ENCODE peak calls at places on chromosomes 16 and 17, in five cellular contexts. L is HL-60, W is BJ, M is fibroblast of villous mesenchyme, T is esophagus squamous epithelium. F is an unnamed sample.

GRCh38 chr17:35117984-35118383 is 1.7 kb downstream of the RAD51D start:
- DNase-seq in T (no peak), L (peak; percentile 63), M (no peak), W (no peak), F (no peak)

GRCh38 chr16:24257965-24258364 is 1.8 kb downstream of the CACNG3 start:
- DNase-seq in M (no peak), T (no peak), L (no peak), W (no peak), F (no peak)

GRCh38 chr17:29458066-29458465 is 67.9 kb downstream of the TAOK1 start:
- DNase-seq in M (peak; percentile 79), W (no peak), L (no peak), T (no peak), F (no peak)

GRCh38 chr17:42253601-42254000 is 22.6 kb downstream of the STAT5B start:
- DNase-seq in W (no peak), M (no peak), T (no peak), L (no peak), F (no peak)

GRCh38 chr16:53732296-53732929 is 28.5 kb downstream of the FTO start:
- DNase-seq in W (no peak), M (no peak), L (no peak), T (no peak), F (no peak)

GRCh38 chr16:20889625-20890275 is 10.4 kb downstream of the DCUN1D3 start:
- DNase-seq in W (no peak), M (no peak), L (no peak), T (no peak), F (no peak)

GRCh38 chr17:39638317-39638716 is 1.4 kb downstream of the STARD3 start:
- DNase-seq in L (no peak), T (no peak), W (no peak), M (no peak), F (no peak)

GRCh38 chr17:71530227-71530626 is 590.6 kb upstream of the SOX9 start:
- DNase-seq in M (no peak), T (no peak), L (no peak), W (no peak), F (no peak)

GRCh38 chr17:66468241-66469087 is 166.1 kb downstream of the PRKCA start:
- DNase-seq in M (peak; percentile 37), L (peak; percentile 92), T (no peak), W (no peak), F (no peak)

GRCh38 chr17:82909322-82909904 is 69.6 kb upstream of the ZNF750 start:
- DNase-seq in M (no peak), T (no peak), L (no peak), W (no peak), F (no peak)

GRCh38 chr17:81691608-81692007 is 7.8 kb downstream of the HGS start:
- DNase-seq in M (no peak), T (no peak), L (no peak), W (no peak), F (no peak)

GRCh38 chr17:81694810-81695209 is 8.4 kb upstream of the MRPL12 start:
- DNase-seq in M (no peak), W (no peak), T (no peak), L (no peak), F (no peak)

GRCh38 chr17:81691196-81691595 is 7.4 kb downstream of the HGS start:
- DNase-seq in W (no peak), T (no peak), L (no peak), M (no peak), F (no peak)

GRCh38 chr17:81695801-81696200 is 7.4 kb upstream of the MRPL12 start:
- DNase-seq in T (no peak), L (no peak), M (no peak), W (no peak), F (no peak)

GRCh38 chr17:81693491-81694360 is 9.4 kb upstream of the MRPL12 start:
- DNase-seq in M (no peak), W (no peak), T (no peak), L (no peak), F (no peak)
- TF ChIP-seq CTCF in M (no peak), W (no peak), T (no peak), L (no peak), F (no peak)

GRCh38 chr16:82628741-82629140 is 2.0 kb downstream of the CDH13 start:
- DNase-seq in T (no peak), W (no peak), L (no peak), M (no peak), F (no peak)

GRCh38 chr16:82631701-82632685 is 5.2 kb downstream of the CDH13 start:
- DNase-seq in L (no peak), M (no peak), W (no peak), T (no peak), F (no peak)

GRCh38 chr16:82629441-82630027 is 2.8 kb downstream of the CDH13 start:
- DNase-seq in T (no peak), W (peak; percentile 90), M (peak; percentile 80), L (no peak), F (no peak)

GRCh38 chr16:82630219-82630618 is 3.5 kb downstream of the CDH13 start:
- DNase-seq in L (no peak), M (peak; percentile 29), T (no peak), W (no peak), F (no peak)

GRCh38 chr16:82630688-82631087 is 3.9 kb downstream of the CDH13 start:
- DNase-seq in M (peak; percentile 47), W (no peak), L (no peak), T (no peak), F (no peak)
- TF ChIP-seq CTCF in M (peak; percentile 42), W (peak; percentile 44), L (no peak), T (peak; percentile 25), F (no peak)

GRCh38 chr16:559411-560207 is 585 bp upstream of the PRR35 start:
- DNase-seq in M (no peak), T (no peak), L (no peak), W (no peak), F (no peak)
- TF ChIP-seq CTCF in M (no peak), T (no peak), L (no peak), W (no peak), F (no peak)

DNA sequence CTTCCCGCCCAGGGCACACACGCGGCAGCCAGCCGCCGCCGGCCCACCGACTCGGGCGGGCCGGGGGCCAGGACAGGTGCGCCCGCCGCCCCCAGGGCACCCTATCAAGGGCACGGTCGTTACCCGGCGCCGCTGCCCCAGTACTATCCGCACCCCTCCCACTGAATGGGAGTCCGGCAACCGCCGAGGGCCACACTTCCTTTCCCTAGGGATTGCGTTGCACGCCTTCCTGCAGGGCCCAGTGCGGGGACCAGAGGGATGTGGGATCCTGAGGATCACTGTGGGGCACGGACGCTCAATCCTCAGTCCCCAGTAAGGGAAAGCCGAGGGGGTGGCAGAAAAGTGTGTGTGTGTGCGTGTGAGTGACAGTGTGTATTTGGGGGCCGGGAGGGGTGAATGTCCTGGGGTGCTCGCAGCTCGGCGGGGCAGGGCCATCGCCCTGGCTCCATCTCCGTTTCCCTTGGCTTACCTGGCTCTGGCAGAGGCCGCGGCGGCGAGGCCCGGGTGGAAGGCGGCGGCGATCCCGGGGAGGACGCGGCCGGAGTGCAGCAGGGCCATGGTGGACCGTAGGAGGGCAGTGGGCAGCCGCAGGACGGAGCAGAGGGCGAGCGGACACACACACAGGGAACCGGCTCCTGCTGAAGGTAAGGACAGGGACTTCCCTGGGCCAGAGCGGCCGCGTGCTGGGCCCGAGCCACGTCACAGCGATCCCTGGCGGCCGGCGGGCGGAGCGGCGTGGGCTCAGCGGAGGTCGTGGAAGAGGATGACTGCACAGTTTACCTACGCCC is at the start of gene GOT2:
- DNase-seq in T (peak; percentile 20), L (peak; percentile 82), W (peak; percentile 40), M (peak; percentile 84), F (peak; percentile 44)
- TF ChIP-seq CTCF in T (peak; percentile 83), L (peak; percentile 92), W (peak; percentile 93), M (peak; percentile 77), F (peak; percentile 95)

F was measured in GM12864.